ENCODE peak calls at places on chromosomes 3 and 15, in five cellular contexts. G is A549; O is activated CD8-positive, alpha-beta T cell treated with anti-CD3 and anti-CD28 coated beads for 36 hours; T is fibroblast of pulmonary artery; H is sigmoid colon. D is an unnamed sample.

GRCh38 chr15:85282504-85283115 is 97.8 kb upstream of the AKAP13 start:
- DNase-seq in G (no peak), O (no peak), T (peak), H (no peak), D (no peak)

GRCh38 chr15:89506026-89506686 is 9.8 kb upstream of the RHCG start:
- DNase-seq in G (no peak), O (no peak), T (no peak), H (no peak), D (no peak)

GRCh38 chr15:92638291-92638708 is 17.3 kb downstream of the FAM174B start:
- DNase-seq in G (no peak), O (no peak), T (no peak), H (no peak), D (no peak)

GRCh38 chr15:48366574-48367312 is 35.5 kb downstream of the DUT start:
- DNase-seq in G (no peak), O (no peak), T (peak), H (no peak), D (no peak)

GRCh38 chr15:90181781-90182180 is 19.3 kb upstream of the SEMA4B start:
- DNase-seq in G (no peak), O (no peak), T (no peak), H (no peak), D (no peak)

GRCh38 chr3:147816770-147817169 is 407.6 kb downstream of the ZIC1 start:
- DNase-seq in G (no peak), O (no peak), T (peak), H (peak), D (no peak)

GRCh38 chr3:57794951-57795350 is 38.8 kb downstream of the SLMAP start:
- DNase-seq in G (no peak), O (no peak), T (no peak), H (no peak), D (no peak)

GRCh38 chr3:155995525-155996370 is 124.6 kb upstream of the KCNAB1 start:
- DNase-seq in G (peak), O (no peak), T (peak), H (no peak), D (peak)

GRCh38 chr3:95923496-95924210 is 890.7 kb upstream of the EPHA6 start:
- DNase-seq in G (no peak), O (peak), T (peak), H (no peak), D (no peak)

GRCh38 chr15:68852466-68852865 is 31.8 kb upstream of the ANP32A start:
- DNase-seq in G (no peak), O (no peak), T (no peak), H (no peak), D (no peak)

GRCh38 chr3:101171797-101172196 is 148.6 kb downstream of the IMPG2 start:
- DNase-seq in G (no peak), O (peak), T (no peak), H (no peak), D (no peak)

GRCh38 chr3:32448686-32449474 is 53.8 kb downstream of the CMTM6 start:
- DNase-seq in G (no peak), O (no peak), T (no peak), H (peak), D (no peak)

GRCh38 chr15:64343841-64344240 is 12.1 kb downstream of the CSNK1G1 start:
- DNase-seq in G (no peak), O (no peak), T (peak), H (no peak), D (no peak)

GRCh38 chr3:45154641-45155147 is 8.5 kb upstream of the CDCP1 start:
- DNase-seq in G (no peak), O (no peak), T (peak), H (no peak), D (no peak)

GRCh38 chr3:15768421-15769255 is 29.1 kb downstream of the ANKRD28 start:
- DNase-seq in G (peak), O (no peak), T (peak), H (no peak), D (no peak)

GRCh38 chr3:23552506-23552905 is 253.2 kb upstream of the UBE2E1 start:
- DNase-seq in G (no peak), O (no peak), T (no peak), H (no peak), D (no peak)

GRCh38 chr15:97998307-97999071 is 38.0 kb downstream of the ARRDC4 start:
- DNase-seq in G (no peak), O (no peak), T (no peak), H (no peak), D (no peak)

GRCh38 chr3:123816673-123817207 is 67.4 kb downstream of the MYLK start:
- DNase-seq in G (no peak), O (no peak), T (peak), H (no peak), D (no peak)

GRCh38 chr3:13955084-13955483 is 75.2 kb upstream of the WNT7A start:
- DNase-seq in G (no peak), O (no peak), T (no peak), H (no peak), D (no peak)

GRCh38 chr3:41000471-41000870 is 198.8 kb upstream of the CTNNB1 start:
- DNase-seq in G (no peak), O (no peak), T (peak), H (no peak), D (no peak)

GRCh38 chr3:29466442-29466841 is 185.6 kb downstream of the RBMS3 start:
- DNase-seq in G (no peak), O (no peak), T (no peak), H (no peak), D (no peak)

GRCh38 chr3:62371735-62372591 is 1.4 kb downstream of the FEZF2 start:
- DNase-seq in G (no peak), O (no peak), T (no peak), H (no peak), D (no peak)

GRCh38 chr3:119918992-119919933 is 137.4 kb downstream of the NR1I2 start:
- DNase-seq in G (no peak), O (no peak), T (no peak), H (no peak), D (no peak)
- TF ChIP-seq CTCF in G (no peak), O (no peak), T (peak), H (no peak), D (no peak)

DNA sequence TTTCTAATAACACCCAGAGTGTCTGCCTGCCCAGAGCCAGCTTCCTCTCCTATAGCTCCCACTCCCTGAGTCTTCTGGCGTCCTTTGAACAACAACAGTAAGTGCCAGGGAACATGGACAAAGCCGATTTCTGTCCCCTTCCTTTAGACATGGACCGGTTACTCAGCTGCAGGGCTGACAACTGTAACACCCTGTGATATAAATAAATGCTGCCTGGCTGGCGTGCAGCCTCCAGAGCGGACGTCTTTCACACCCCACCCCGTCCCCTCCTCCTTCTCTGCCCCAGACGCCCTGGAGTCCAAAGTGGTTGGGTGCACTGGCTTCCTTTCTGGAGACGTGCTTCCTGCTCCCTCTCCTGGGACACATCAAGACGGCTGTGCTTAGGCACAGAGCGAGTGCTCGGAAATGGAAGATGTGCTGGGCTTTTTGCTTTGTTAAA is 281.9 kb upstream of the LRRFIP2 start:
- DNase-seq in G (no peak), O (no peak), T (peak), H (peak), D (no peak)
- TF ChIP-seq CTCF in G (no peak), O (no peak), T (no peak), H (no peak), D (no peak)

DNA sequence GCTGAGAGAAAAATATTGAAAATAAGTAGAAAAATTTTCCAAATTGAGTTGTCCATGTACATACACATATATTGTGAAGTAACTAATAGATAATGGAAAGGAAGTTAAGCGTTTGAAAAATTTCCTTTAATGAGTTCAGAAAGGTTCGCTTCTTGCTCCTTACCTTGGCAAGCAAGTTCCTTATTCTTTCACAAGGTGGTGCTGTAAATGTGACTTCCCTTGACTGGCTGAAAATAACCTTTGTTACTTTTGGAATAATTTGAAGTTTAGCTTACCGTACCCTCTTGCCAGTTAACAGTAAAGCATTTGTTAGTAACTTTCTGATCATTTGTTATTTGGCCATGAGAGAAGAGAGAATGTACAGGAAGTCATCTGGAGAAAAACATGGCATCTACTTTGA is 41.6 kb downstream of the PYDC2 start:
- DNase-seq in G (no peak), O (no peak), T (no peak), H (no peak), D (no peak)
- TF ChIP-seq CTCF in G (no peak), O (no peak), T (peak), H (no peak), D (peak)

DNA sequence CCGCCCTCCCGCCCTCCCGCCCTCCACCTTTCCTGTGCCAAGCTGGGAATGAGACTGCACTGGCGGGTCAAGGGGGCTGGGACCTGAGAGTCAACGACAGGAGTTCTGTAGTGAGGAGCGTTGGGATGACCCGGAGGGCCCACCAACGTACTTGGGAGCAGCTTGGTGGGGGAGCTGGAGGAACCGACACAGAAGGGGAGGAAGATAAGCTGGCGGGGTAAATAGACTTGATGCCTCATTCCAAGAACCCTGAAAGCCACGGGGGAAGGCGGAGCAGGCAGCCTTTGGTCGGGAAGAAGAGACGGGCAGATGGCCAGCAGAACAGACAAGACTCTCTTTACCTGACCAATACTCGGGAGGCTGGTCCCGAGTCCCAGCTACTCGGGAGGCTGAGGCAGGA is 277 bp downstream of the FMN1 start:
- DNase-seq in G (no peak), O (no peak), T (no peak), H (peak), D (no peak)
- TF ChIP-seq CTCF in G (no peak), O (no peak), T (no peak), H (no peak), D (no peak)

GRCh38 chr3:195570344-195570743 is 13.4 kb downstream of the APOD start:
- DNase-seq in G (no peak), O (no peak), T (no peak), H (no peak), D (no peak)

GRCh38 chr3:195563317-195563716 is 20.2 kb upstream of the PPP1R2 start:
- DNase-seq in G (no peak), O (no peak), T (no peak), H (no peak), D (no peak)

GRCh38 chr3:195568630-195569029 is 15.1 kb downstream of the APOD start:
- DNase-seq in G (no peak), O (no peak), T (no peak), H (no peak), D (no peak)

GRCh38 chr3:195566797-195567196 is 16.9 kb downstream of the APOD start:
- DNase-seq in G (no peak), O (no peak), T (no peak), H (no peak), D (no peak)

GRCh38 chr3:195565716-195566115 is 18.0 kb downstream of the APOD start:
- DNase-seq in G (no peak), O (no peak), T (no peak), H (no peak), D (no peak)
- TF ChIP-seq CTCF in G (no peak), O (no peak), T (no peak), H (no peak), D (no peak)

GRCh38 chr3:157130881-157131251 is 29.1 kb downstream of the CCNL1 start:
- DNase-seq in G (no peak), O (no peak), T (no peak), H (no peak), D (no peak)
- TF ChIP-seq CTCF in G (no peak), O (no peak), T (no peak), H (no peak), D (no peak)

D was measured in D721Med.